ENCODE peak calls at places on chromosomes 11 and 22, in eight cellular contexts. L, V, Q, F, E, A, Y and W are unnamed samples.

GRCh38 chr11:72349616-72350218 is 84.6 kb downstream of the CLPB start:
- ATAC-seq in L (peak; percentile 18), V (peak; percentile 69), Q (peak; percentile 93), F (no peak), E (no peak), A (no peak), Y (no peak), W (no peak)

GRCh38 chr22:17130199-17130598 is 9.0 kb upstream of the TMEM121B start:
- ATAC-seq in L (no peak), V (no peak), Q (no peak), F (no peak), E (peak; percentile 43), A (no peak), Y (no peak), W (peak; percentile 83)

GRCh38 chr11:88508558-88508807 is 170.9 kb upstream of the CTSC start:
- ATAC-seq in L (no peak), V (no peak), Q (no peak), F (peak; percentile 15), E (no peak), A (no peak), Y (no peak), W (no peak)

GRCh38 chr11:6771926-6772898 is at the start of gene OR2AG2:
- ATAC-seq in L (no peak), V (no peak), Q (peak; percentile 48), F (no peak), E (no peak), A (no peak), Y (no peak), W (no peak)

GRCh38 chr11:129374993-129375721 is 491 bp upstream of the BARX2 start:
- ATAC-seq in L (peak; percentile 78), V (no peak), Q (peak; percentile 35), F (peak; percentile 42), E (peak; percentile 22), A (peak; percentile 79), Y (peak; percentile 21), W (peak; percentile 6)

GRCh38 chr22:42158456-42159132 is 28.0 kb upstream of the CYP2D6 start:
- ATAC-seq in L (no peak), V (no peak), Q (no peak), F (no peak), E (no peak), A (no peak), Y (no peak), W (no peak)

GRCh38 chr22:32649515-32650200 is 151.8 kb upstream of the TIMP3 start:
- ATAC-seq in L (no peak), V (no peak), Q (peak; percentile 71), F (no peak), E (peak; percentile 57), A (no peak), Y (peak; percentile 59), W (peak; percentile 71)

GRCh38 chr11:72871089-72871488 is 56.9 kb downstream of the ATG16L2 start:
- ATAC-seq in L (no peak), V (no peak), Q (no peak), F (no peak), E (no peak), A (no peak), Y (no peak), W (no peak)

GRCh38 chr22:38826801-38827200 is 17.0 kb downstream of the NPTXR start:
- ATAC-seq in L (no peak), V (no peak), Q (no peak), F (no peak), E (no peak), A (no peak), Y (no peak), W (no peak)

GRCh38 chr11:77392842-77393241 is 81.1 kb downstream of the PAK1 start:
- ATAC-seq in L (no peak), V (no peak), Q (no peak), F (no peak), E (no peak), A (no peak), Y (no peak), W (no peak)

GRCh38 chr11:46055371-46055770 is 65.9 kb downstream of the PHF21A start:
- ATAC-seq in L (no peak), V (no peak), Q (no peak), F (no peak), E (no peak), A (no peak), Y (peak; percentile 83), W (no peak)

GRCh38 chr22:23419931-23420330 is 160.2 kb downstream of the IGLL1 start:
- ATAC-seq in L (no peak), V (no peak), Q (no peak), F (no peak), E (no peak), A (no peak), Y (no peak), W (no peak)

GRCh38 chr11:32586576-32587190 is 3.1 kb downstream of the EIF3M start:
- ATAC-seq in L (no peak), V (no peak), Q (no peak), F (no peak), E (no peak), A (no peak), Y (no peak), W (no peak)

GRCh38 chr11:15819679-15820286 is 536.6 kb downstream of the SOX6 start:
- ATAC-seq in L (peak; percentile 86), V (peak; percentile 82), Q (peak; percentile 91), F (peak; percentile 14), E (no peak), A (peak; percentile 88), Y (no peak), W (peak; percentile 36)

GRCh38 chr11:66663741-66664296 is 13.9 kb downstream of the RBM4B start:
- ATAC-seq in L (no peak), V (no peak), Q (peak; percentile 58), F (no peak), E (no peak), A (no peak), Y (no peak), W (no peak)

GRCh38 chr22:38163844-38164577 is 17.6 kb downstream of the PLA2G6 start:
- ATAC-seq in L (no peak), V (no peak), Q (peak; percentile 33), F (no peak), E (no peak), A (peak; percentile 41), Y (no peak), W (no peak)

GRCh38 chr22:31173386-31174145 is 13.6 kb downstream of the RNF185 start:
- ATAC-seq in L (peak; percentile 80), V (peak; percentile 44), Q (peak; percentile 21), F (peak; percentile 99), E (peak; percentile 95), A (no peak), Y (peak; percentile 74), W (peak; percentile 97)

GRCh38 chr22:23152238-23153114 is 7.2 kb downstream of the RAB36 start:
- ATAC-seq in L (no peak), V (no peak), Q (no peak), F (no peak), E (no peak), A (no peak), Y (no peak), W (no peak)

GRCh38 chr22:32079110-32080089 is 36.3 kb downstream of the SLC5A1 start:
- ATAC-seq in L (peak; percentile 89), V (no peak), Q (peak; percentile 49), F (no peak), E (no peak), A (peak; percentile 68), Y (peak; percentile 91), W (no peak)

GRCh38 chr11:111730871-111731591 is 35.2 kb downstream of the PPP2R1B start:
- ATAC-seq in L (no peak), V (no peak), Q (peak; percentile 7), F (no peak), E (no peak), A (peak; percentile 56), Y (no peak), W (no peak)

GRCh38 chr11:46100670-46101069 is 20.6 kb downstream of the PHF21A start:
- ATAC-seq in L (no peak), V (no peak), Q (no peak), F (no peak), E (peak; percentile 52), A (no peak), Y (no peak), W (peak; percentile 18)

GRCh38 chr22:44118645-44119315 is 61.9 kb upstream of the PARVG start:
- ATAC-seq in L (peak; percentile 53), V (no peak), Q (no peak), F (no peak), E (no peak), A (no peak), Y (no peak), W (no peak)

GRCh38 chr11:73961321-73961720 is 10.5 kb downstream of the DNAJB13 start:
- ATAC-seq in L (no peak), V (no peak), Q (no peak), F (no peak), E (no peak), A (no peak), Y (peak; percentile 30), W (no peak)

GRCh38 chr11:78149646-78150045 is 10.2 kb upstream of the ALG8 start:
- ATAC-seq in L (peak; percentile 61), V (peak; percentile 81), Q (peak; percentile 81), F (no peak), E (peak; percentile 28), A (no peak), Y (peak; percentile 98), W (no peak)

GRCh38 chr11:120109531-120109930 is 28.4 kb downstream of the TRIM29 start:
- ATAC-seq in L (no peak), V (no peak), Q (no peak), F (no peak), E (no peak), A (no peak), Y (no peak), W (no peak)

GRCh38 chr11:68372625-68373024 is 60.2 kb downstream of the LRP5 start:
- ATAC-seq in L (no peak), V (no peak), Q (no peak), F (no peak), E (no peak), A (no peak), Y (no peak), W (no peak)

GRCh38 chr11:117614695-117615094 is 182.3 kb downstream of the DSCAML1 start:
- ATAC-seq in L (no peak), V (no peak), Q (no peak), F (no peak), E (no peak), A (no peak), Y (no peak), W (no peak)

GRCh38 chr11:1573077-1573846 is 1.2 kb upstream of the DUSP8 start:
- ATAC-seq in L (peak; percentile 51), V (no peak), Q (peak; percentile 2), F (no peak), E (peak; percentile 1), A (peak; percentile 30), Y (no peak), W (peak; percentile 27)

GRCh38 chr11:110497204-110497987 is 67.6 kb downstream of the FDX1 start:
- ATAC-seq in L (no peak), V (peak; percentile 60), Q (peak; percentile 84), F (no peak), E (no peak), A (peak; percentile 9), Y (no peak), W (no peak)

GRCh38 chr11:17771841-17772401 is 37.3 kb downstream of the KCNC1 start:
- ATAC-seq in L (no peak), V (no peak), Q (no peak), F (no peak), E (no peak), A (no peak), Y (no peak), W (no peak)

GRCh38 chr11:14249121-14249963 is 109.6 kb downstream of the RRAS2 start:
- ATAC-seq in L (peak; percentile 70), V (peak; percentile 62), Q (peak; percentile 73), F (peak; percentile 56), E (peak; percentile 43), A (peak; percentile 45), Y (peak; percentile 56), W (peak; percentile 59)

GRCh38 chr11:44224867-44225501 is 85.0 kb downstream of the ALX4 start:
- ATAC-seq in L (no peak), V (no peak), Q (peak; percentile 84), F (no peak), E (no peak), A (no peak), Y (no peak), W (no peak)

GRCh38 chr11:35682230-35683195 is 19.9 kb downstream of the TRIM44 start:
- ATAC-seq in L (peak; percentile 26), V (peak; percentile 36), Q (peak; percentile 63), F (no peak), E (no peak), A (peak; percentile 35), Y (no peak), W (no peak)

GRCh38 chr11:101864098-101864497 is 50.7 kb upstream of the CEP126 start:
- ATAC-seq in L (no peak), V (no peak), Q (no peak), F (no peak), E (no peak), A (no peak), Y (no peak), W (no peak)